ENCODE peak calls at places on chromosome 15, in six cellular contexts. D is ascending aorta, G is heart left ventricle, E is right lobe of liver, I is brain microvascular endothelial cell, C is IMR-90. K is an unnamed sample.
A peak's percentile ranks its signal among the peaks of the same experiment; 100 is the strongest.

GRCh38 chr15:55267401-55268053 is 22.1 kb downstream of the RAB27A start:
- DNase-seq in C (peak; percentile 74), I (no peak), E (peak; percentile 50), G (peak; percentile 50), D (peak; percentile 24), K (no peak)

GRCh38 chr15:51162865-51163762 is 68.4 kb upstream of the TNFAIP8L3 start:
- DNase-seq in G (peak; percentile 68), I (peak; percentile 66), E (peak; percentile 53), D (no peak), C (peak; percentile 72), K (peak; percentile 74)

GRCh38 chr15:63600001-63600645 is 2.9 kb downstream of the FBXL22 start:
- DNase-seq in C (no peak), G (peak; percentile 47), E (no peak), D (no peak), I (no peak), K (no peak)

GRCh38 chr15:45022871-45023658 is at the start of gene SORD:
- DNase-seq in E (peak; percentile 97), G (peak; percentile 94), D (peak; percentile 71), I (peak; percentile 72), C (peak; percentile 69), K (peak; percentile 91)

GRCh38 chr15:92817339-92817886 is 82.7 kb upstream of the CHD2 start:
- DNase-seq in I (no peak), C (no peak), E (no peak), G (no peak), D (no peak), K (no peak)

GRCh38 chr15:91975241-91975978 is 121.9 kb downstream of the SLCO3A1 start:
- DNase-seq in D (no peak), G (no peak), C (no peak), E (no peak), I (no peak), K (no peak)

GRCh38 chr15:85414495-85414894 is 34.1 kb downstream of the AKAP13 start:
- DNase-seq in D (no peak), E (no peak), G (no peak), C (peak; percentile 39), I (no peak), K (no peak)

GRCh38 chr15:88918738-88919137 is 5.6 kb upstream of the MFGE8 start:
- DNase-seq in G (peak; percentile 79), E (no peak), I (peak; percentile 95), D (peak; percentile 69), C (peak; percentile 99), K (peak; percentile 74)

DNA sequence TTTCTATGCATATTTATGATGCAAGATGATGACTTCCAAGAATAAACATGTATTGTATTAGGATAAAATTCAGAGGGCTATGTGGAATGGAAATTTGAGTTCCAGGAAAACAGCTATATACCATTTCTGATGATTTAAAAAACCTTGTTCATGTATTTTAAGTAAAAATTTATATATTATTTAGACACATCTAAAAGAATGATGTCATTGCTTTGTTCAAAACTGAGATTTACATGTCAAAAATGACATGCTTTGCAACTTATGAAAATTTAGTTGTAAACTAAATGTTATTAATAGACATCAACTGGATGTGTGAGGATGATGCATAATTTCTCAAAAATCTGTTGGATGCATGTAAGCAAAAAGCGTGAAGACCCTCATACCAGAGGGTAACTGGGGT is 2.3 kb downstream of the STARD5 start:
- DNase-seq in E (no peak), D (no peak), G (no peak), I (no peak), C (no peak), K (no peak)
- H3K4me3 ChIP-seq in E (no peak overlapping the region), D (no peak overlapping the region), G (no peak overlapping the region), I (no peak overlapping the region), C (no peak overlapping the region), K (no peak overlapping the region)

DNA sequence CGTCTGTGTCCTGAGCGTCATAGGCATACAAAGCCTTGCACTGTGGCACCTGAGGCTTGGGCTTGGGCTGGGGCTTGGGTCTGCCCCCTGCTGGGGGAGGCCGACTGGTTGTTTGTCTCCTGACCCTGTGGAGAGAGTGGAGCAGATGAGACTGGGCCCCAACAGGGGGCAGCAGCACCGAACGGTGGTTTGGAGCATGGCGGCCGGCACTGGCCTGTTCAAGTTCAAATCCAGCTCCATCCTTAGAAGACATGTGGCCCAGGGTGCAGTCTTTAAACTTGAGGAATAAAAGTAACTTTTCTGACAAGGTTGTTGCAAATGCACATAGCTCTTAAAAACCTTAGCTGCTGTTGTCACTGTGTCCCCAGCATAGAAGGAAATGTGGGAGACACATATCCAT is 33.3 kb downstream of the CCNB2 start:
- DNase-seq in C (peak; percentile 22), D (no peak), I (peak; percentile 41), E (peak; percentile 51), G (no peak), K (peak; percentile 20)
- H3K36me3 ChIP-seq in C (peaks cover 36% of the 10 kb centered on the region), D (peaks cover 81% of the 10 kb centered on the region), I (peaks cover 55% of the 10 kb centered on the region), E (peaks cover 25% of the 10 kb centered on the region), G (peaks cover 45% of the 10 kb centered on the region), K (peaks cover 89% of the 10 kb centered on the region)

GRCh38 chr15:65028338-65028737 is 1.1 kb downstream of the MTFMT start:
- DNase-seq in C (no peak), I (no peak), E (no peak), G (no peak), D (no peak), K (no peak)

GRCh38 chr15:65029736-65030208 is 333 bp upstream of the MTFMT start:
- DNase-seq in C (no peak), E (no peak), D (no peak), I (no peak), G (no peak), K (no peak)

GRCh38 chr15:65026756-65027155 is 2.7 kb downstream of the MTFMT start:
- DNase-seq in I (no peak), E (no peak), D (no peak), G (no peak), C (no peak), K (no peak)

GRCh38 chr15:65028921-65029735 is at the start of gene MTFMT:
- DNase-seq in G (peak; percentile 93), C (peak; percentile 68), D (peak; percentile 62), E (peak; percentile 94), I (peak; percentile 62), K (peak; percentile 95)

DNA sequence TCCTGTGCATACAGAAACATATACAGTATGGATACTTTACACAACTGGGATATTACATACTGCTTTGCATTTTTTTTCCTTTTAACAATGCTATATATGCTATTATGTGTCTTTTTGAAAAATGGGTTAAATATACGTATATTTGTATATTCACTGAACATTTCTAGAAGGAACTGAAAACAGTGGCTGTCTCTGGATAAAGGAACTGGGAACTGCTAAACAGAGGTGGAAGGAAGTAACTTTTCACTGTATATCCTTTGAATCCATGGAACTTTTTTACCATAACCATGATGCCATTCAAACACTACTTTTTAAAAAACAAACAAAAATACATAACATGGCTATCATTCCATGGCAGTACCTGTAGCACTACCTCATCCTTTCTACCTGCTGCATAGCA is 1.8 kb downstream of the MTFMT start:
- DNase-seq in D (no peak), E (no peak), G (no peak), I (no peak), C (no peak), K (no peak)
- H3K4me3 ChIP-seq in D (peak overlapping the region; percentile 15), E (no peak overlapping the region), G (peak overlapping the region; percentile 13), I (no peak overlapping the region), C (no peak overlapping the region), K (no peak overlapping the region)

GRCh38 chr15:70053006-70053702 is 44.6 kb downstream of the TLE3 start:
- DNase-seq in C (no peak), E (no peak), D (no peak), I (no peak), G (no peak), K (no peak)
- H3K36me3 ChIP-seq in C (peaks cover 82% of the 10 kb centered on the region), E (peaks cover 92% of the 10 kb centered on the region), D (peaks cover 97% of the 10 kb centered on the region), I (peaks cover 85% of the 10 kb centered on the region), G (peaks cover 85% of the 10 kb centered on the region), K (peaks cover 7% of the 10 kb centered on the region)

GRCh38 chr15:66294932-66295235 is 1.5 kb downstream of the DIS3L start:
- DNase-seq in C (peak; percentile 55), D (no peak), G (no peak), E (no peak), I (peak; percentile 15), K (no peak)
- H3K4me3 ChIP-seq in C (no peak overlapping the region), D (peak overlapping the region; percentile 93), G (peak overlapping the region; percentile 80), E (no peak overlapping the region), I (no peak overlapping the region), K (peak overlapping the region; percentile 74)

GRCh38 chr15:38474155-38474757 is 20.3 kb downstream of the FAM98B start:
- DNase-seq in C (peak; percentile 82), E (no peak), G (no peak), D (no peak), I (peak; percentile 59), K (peak; percentile 11)

GRCh38 chr15:38475361-38475760 is 21.4 kb downstream of the FAM98B start:
- DNase-seq in G (no peak), I (no peak), D (no peak), E (no peak), C (no peak), K (no peak)

GRCh38 chr15:38476120-38476519 is 22.2 kb downstream of the FAM98B start:
- DNase-seq in E (no peak), G (no peak), I (no peak), C (no peak), D (no peak), K (no peak)

GRCh38 chr15:38479286-38479685 is 25.4 kb downstream of the FAM98B start:
- DNase-seq in E (no peak), G (no peak), I (no peak), D (no peak), C (peak; percentile 29), K (no peak)

DNA sequence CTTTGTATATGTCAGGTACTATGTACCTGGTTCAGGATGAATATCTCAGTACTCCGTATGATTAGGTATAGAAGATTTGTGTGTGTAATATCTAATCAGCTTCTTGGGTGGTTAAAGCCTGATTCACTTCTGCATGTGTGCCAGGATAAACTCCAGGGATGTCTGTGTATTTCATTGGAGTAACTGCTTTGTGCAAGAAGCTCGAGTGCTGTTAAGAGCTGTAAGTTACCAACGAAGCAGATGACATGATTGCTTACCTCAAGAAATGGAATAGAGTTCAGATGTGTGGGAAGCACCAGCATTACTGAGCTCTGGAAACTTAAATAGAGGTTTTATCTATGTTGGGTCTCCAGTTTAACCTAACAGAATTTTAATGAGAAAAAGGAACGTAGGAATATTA is 23.7 kb downstream of the FAM98B start:
- DNase-seq in D (no peak), G (no peak), C (peak; percentile 21), I (no peak), E (no peak), K (no peak)
- H3K36me3 ChIP-seq in D (peaks cover 31% of the 10 kb centered on the region), G (peaks cover 29% of the 10 kb centered on the region), C (peaks cover 13% of the 10 kb centered on the region), I (peaks cover 8% of the 10 kb centered on the region), E (peaks cover 13% of the 10 kb centered on the region), K (peaks cover 67% of the 10 kb centered on the region)

GRCh38 chr15:41115652-41116115 is 396 bp downstream of the INO80 start:
- DNase-seq in E (peak; percentile 82), G (peak; percentile 64), C (peak; percentile 48), D (no peak), I (no peak), K (peak; percentile 55)
- H3K4me3 ChIP-seq in E (peak overlapping the region; percentile 85), G (peak overlapping the region; percentile 85), C (peak overlapping the region; percentile 75), D (peak overlapping the region; percentile 85), I (peak overlapping the region; percentile 97), K (peak overlapping the region; percentile 97)

GRCh38 chr15:74367296-74367854 is at the start of gene CYP11A1:
- DNase-seq in I (no peak), E (no peak), D (no peak), G (no peak), C (no peak), K (no peak)
- H3K36me3 ChIP-seq in I (no peaks in the 10 kb centered on the region), E (no peaks in the 10 kb centered on the region), D (no peaks in the 10 kb centered on the region), G (no peaks in the 10 kb centered on the region), C (no peaks in the 10 kb centered on the region), K (no peaks in the 10 kb centered on the region)